ENCODE peak calls at places on chromosome 14, in eight cellular contexts. C is aorta; F is GM03348; E is endothelial cell; G is colonic mucosa; X is M059J; O is non-pigmented ciliary epithelial cell; V is CD8-positive, alpha-beta T cell. I is an unnamed sample.
A peak's percentile ranks its signal among the peaks of the same experiment; 100 is the strongest.

GRCh38 chr14:81402123-81402495 is 2.0 kb upstream of the STON2 start:
- DNase-seq in F (no peak), C (no peak), V (no peak), O (no peak), G (no peak), X (peak; percentile 47), E (no peak), I (no peak)

GRCh38 chr14:73452341-73453191 is 5.8 kb downstream of the NUMB start:
- DNase-seq in C (no peak), G (no peak), F (peak; percentile 64), X (peak; percentile 66), V (no peak), O (peak; percentile 66), E (no peak), I (peak; percentile 11)

GRCh38 chr14:95526483-95527391 is 8.1 kb upstream of the GLRX5 start:
- DNase-seq in F (no peak), O (no peak), G (no peak), V (no peak), C (no peak), E (no peak), X (no peak), I (peak; percentile 6)

GRCh38 chr14:61510736-61511557 is 184.4 kb upstream of the HIF1A start:
- DNase-seq in O (no peak), V (no peak), E (no peak), F (no peak), G (peak; percentile 65), C (no peak), X (no peak), I (no peak)

GRCh38 chr14:32611752-32612151 is 282.7 kb downstream of the AKAP6 start:
- DNase-seq in F (peak; percentile 78), X (peak; percentile 94), E (no peak), V (no peak), O (no peak), G (no peak), C (no peak), I (no peak)

GRCh38 chr14:37139710-37140109 is 32.7 kb downstream of the SLC25A21 start:
- DNase-seq in F (no peak), G (no peak), C (no peak), O (no peak), V (no peak), E (no peak), X (peak; percentile 30), I (no peak)

GRCh38 chr14:77086017-77086727 is 11.9 kb upstream of the CIPC start:
- DNase-seq in G (no peak), X (peak; percentile 61), C (no peak), O (no peak), E (no peak), F (no peak), V (no peak), I (no peak)

GRCh38 chr14:73467800-73468199 is 9.5 kb upstream of the NUMB start:
- DNase-seq in F (peak; percentile 28), X (no peak), G (no peak), O (no peak), V (no peak), C (no peak), E (no peak), I (no peak)

GRCh38 chr14:104865069-104865630 is at the start of gene CEP170B:
- DNase-seq in F (peak; percentile 97), G (peak; percentile 53), E (peak; percentile 26), C (peak; percentile 77), X (peak; percentile 18), O (no peak), V (no peak), I (no peak)

GRCh38 chr14:26730929-26731618 is 133.2 kb upstream of the NOVA1 start:
- DNase-seq in X (no peak), G (peak; percentile 17), O (no peak), C (peak; percentile 27), F (peak; percentile 9), E (peak; percentile 41), V (no peak), I (no peak)